ENCODE peak calls at places on chromosome 9, in eight cellular contexts. One of them, this sample, is unnamed.

GRCh38 chr9:37549527-37549926 is 26.7 kb downstream of the FBXO10 start:
- DNase-seq in GM20000: no peak
- DNase-seq in left lung: no peak
- DNase-seq in neural progenitor cell: no peak
- DNase-seq in neural crest cell: no peak
- DNase-seq in IMR-90: peak; percentile 40
- DNase-seq in body of pancreas: no peak
- DNase-seq in tibial nerve: no peak
- DNase-seq in this sample: no peak

GRCh38 chr9:79570449-79571308 is 1.1 kb upstream of the TLE4 start:
- DNase-seq in GM20000: peak; percentile 38
- DNase-seq in left lung: peak; percentile 61
- DNase-seq in neural progenitor cell: peak; percentile 97
- DNase-seq in neural crest cell: peak; percentile 56
- DNase-seq in IMR-90: peak; percentile 63
- DNase-seq in body of pancreas: no peak
- DNase-seq in tibial nerve: peak; percentile 35
- DNase-seq in this sample: peak; percentile 89

GRCh38 chr9:126663661-126664072 is 49.9 kb downstream of the LMX1B start:
- DNase-seq in GM20000: no peak
- DNase-seq in left lung: no peak
- DNase-seq in neural progenitor cell: no peak
- DNase-seq in neural crest cell: no peak
- DNase-seq in IMR-90: no peak
- DNase-seq in body of pancreas: peak; percentile 30
- DNase-seq in tibial nerve: no peak
- DNase-seq in this sample: no peak

GRCh38 chr9:91991621-91992435 is 41.8 kb upstream of the ROR2 start:
- DNase-seq in GM20000: no peak
- DNase-seq in left lung: no peak
- DNase-seq in neural progenitor cell: no peak
- DNase-seq in neural crest cell: no peak
- DNase-seq in IMR-90: no peak
- DNase-seq in body of pancreas: no peak
- DNase-seq in tibial nerve: no peak
- DNase-seq in this sample: no peak

GRCh38 chr9:132722564-132723065 is 52.4 kb downstream of the GTF3C4 start:
- DNase-seq in GM20000: no peak
- DNase-seq in left lung: no peak
- DNase-seq in neural progenitor cell: no peak
- DNase-seq in neural crest cell: no peak
- DNase-seq in IMR-90: no peak
- DNase-seq in body of pancreas: no peak
- DNase-seq in tibial nerve: no peak
- DNase-seq in this sample: no peak

GRCh38 chr9:80932181-80932580 is 757.2 kb downstream of the TLE1 start:
- DNase-seq in GM20000: no peak
- DNase-seq in left lung: no peak
- DNase-seq in neural progenitor cell: no peak
- DNase-seq in neural crest cell: no peak
- DNase-seq in IMR-90: peak; percentile 9
- DNase-seq in body of pancreas: no peak
- DNase-seq in tibial nerve: no peak
- DNase-seq in this sample: no peak

GRCh38 chr9:72995131-72996024 is 42.5 kb upstream of the ALDH1A1 start:
- DNase-seq in GM20000: no peak
- DNase-seq in left lung: no peak
- DNase-seq in neural progenitor cell: no peak
- DNase-seq in neural crest cell: no peak
- DNase-seq in IMR-90: no peak
- DNase-seq in body of pancreas: no peak
- DNase-seq in tibial nerve: no peak
- DNase-seq in this sample: no peak

GRCh38 chr9:137051145-137051724 is 2.6 kb downstream of the ENTPD2 start:
- DNase-seq in GM20000: no peak
- DNase-seq in left lung: no peak
- DNase-seq in neural progenitor cell: no peak
- DNase-seq in neural crest cell: no peak
- DNase-seq in IMR-90: no peak
- DNase-seq in body of pancreas: no peak
- DNase-seq in tibial nerve: no peak
- DNase-seq in this sample: no peak

GRCh38 chr9:136022731-136023400 is 61.7 kb upstream of the UBAC1 start:
- DNase-seq in GM20000: no peak
- DNase-seq in left lung: peak; percentile 29
- DNase-seq in neural progenitor cell: no peak
- DNase-seq in neural crest cell: no peak
- DNase-seq in IMR-90: no peak
- DNase-seq in body of pancreas: no peak
- DNase-seq in tibial nerve: no peak
- DNase-seq in this sample: no peak

GRCh38 chr9:17462869-17463464 is 115.9 kb upstream of the SH3GL2 start:
- DNase-seq in GM20000: peak; percentile 13
- DNase-seq in left lung: no peak
- DNase-seq in neural progenitor cell: peak; percentile 68
- DNase-seq in neural crest cell: peak; percentile 25
- DNase-seq in IMR-90: peak; percentile 78
- DNase-seq in body of pancreas: peak; percentile 48
- DNase-seq in tibial nerve: peak; percentile 69
- DNase-seq in this sample: no peak

GRCh38 chr9:130292104-130292503 is 26.5 kb downstream of the HMCN2 start:
- DNase-seq in GM20000: no peak
- DNase-seq in left lung: no peak
- DNase-seq in neural progenitor cell: no peak
- DNase-seq in neural crest cell: no peak
- DNase-seq in IMR-90: no peak
- DNase-seq in body of pancreas: peak; percentile 20
- DNase-seq in tibial nerve: peak; percentile 50
- DNase-seq in this sample: no peak

GRCh38 chr9:96418920-96419690 is 935 bp upstream of the ZNF367 start:
- DNase-seq in GM20000: peak; percentile 77
- DNase-seq in left lung: peak; percentile 74
- DNase-seq in neural progenitor cell: peak; percentile 85
- DNase-seq in neural crest cell: peak; percentile 57
- DNase-seq in IMR-90: peak; percentile 13
- DNase-seq in body of pancreas: peak; percentile 62
- DNase-seq in tibial nerve: peak; percentile 46
- DNase-seq in this sample: peak; percentile 93

GRCh38 chr9:2800385-2801179 is 43.3 kb downstream of the PUM3 start:
- DNase-seq in GM20000: no peak
- DNase-seq in left lung: no peak
- DNase-seq in neural progenitor cell: peak; percentile 57
- DNase-seq in neural crest cell: no peak
- DNase-seq in IMR-90: peak; percentile 36
- DNase-seq in body of pancreas: peak; percentile 43
- DNase-seq in tibial nerve: no peak
- DNase-seq in this sample: no peak
- TF ChIP-seq CTCF in GM20000: no peak
- TF ChIP-seq CTCF in left lung: no peak
- TF ChIP-seq CTCF in neural progenitor cell: peak; percentile 60
- TF ChIP-seq CTCF in neural crest cell: peak; percentile 50
- TF ChIP-seq CTCF in IMR-90: peak; percentile 48
- TF ChIP-seq CTCF in body of pancreas: peak; percentile 52
- TF ChIP-seq CTCF in tibial nerve: no peak
- TF ChIP-seq CTCF in this sample: peak; percentile 53

GRCh38 chr9:68500457-68501158 is 40.1 kb downstream of the TMEM252 start:
- DNase-seq in GM20000: no peak
- DNase-seq in left lung: no peak
- DNase-seq in neural progenitor cell: no peak
- DNase-seq in neural crest cell: no peak
- DNase-seq in IMR-90: peak; percentile 70
- DNase-seq in body of pancreas: no peak
- DNase-seq in tibial nerve: no peak
- DNase-seq in this sample: no peak
- TF ChIP-seq CTCF in GM20000: no peak
- TF ChIP-seq CTCF in left lung: no peak
- TF ChIP-seq CTCF in neural progenitor cell: no peak
- TF ChIP-seq CTCF in neural crest cell: no peak
- TF ChIP-seq CTCF in IMR-90: no peak
- TF ChIP-seq CTCF in body of pancreas: no peak
- TF ChIP-seq CTCF in tibial nerve: no peak
- TF ChIP-seq CTCF in this sample: no peak

GRCh38 chr9:134381262-134381661 is 55.0 kb downstream of the RXRA start:
- DNase-seq in GM20000: no peak
- DNase-seq in left lung: no peak
- DNase-seq in neural progenitor cell: no peak
- DNase-seq in neural crest cell: no peak
- DNase-seq in IMR-90: no peak
- DNase-seq in body of pancreas: no peak
- DNase-seq in tibial nerve: no peak
- DNase-seq in this sample: no peak

GRCh38 chr9:134382733-134383132 is 56.5 kb downstream of the RXRA start:
- DNase-seq in GM20000: no peak
- DNase-seq in left lung: no peak
- DNase-seq in neural progenitor cell: no peak
- DNase-seq in neural crest cell: no peak
- DNase-seq in IMR-90: no peak
- DNase-seq in body of pancreas: no peak
- DNase-seq in tibial nerve: no peak
- DNase-seq in this sample: no peak

GRCh38 chr9:134383148-134383547 is 56.9 kb downstream of the RXRA start:
- DNase-seq in GM20000: no peak
- DNase-seq in left lung: no peak
- DNase-seq in neural progenitor cell: no peak
- DNase-seq in neural crest cell: no peak
- DNase-seq in IMR-90: no peak
- DNase-seq in body of pancreas: no peak
- DNase-seq in tibial nerve: no peak
- DNase-seq in this sample: no peak

GRCh38 chr9:134379774-134380431 is 53.6 kb downstream of the RXRA start:
- DNase-seq in GM20000: no peak
- DNase-seq in left lung: no peak
- DNase-seq in neural progenitor cell: no peak
- DNase-seq in neural crest cell: no peak
- DNase-seq in IMR-90: no peak
- DNase-seq in body of pancreas: peak; percentile 31
- DNase-seq in tibial nerve: no peak
- DNase-seq in this sample: no peak

GRCh38 chr9:134381671-134382505 is 55.6 kb downstream of the RXRA start:
- DNase-seq in GM20000: peak; percentile 78
- DNase-seq in left lung: no peak
- DNase-seq in neural progenitor cell: no peak
- DNase-seq in neural crest cell: no peak
- DNase-seq in IMR-90: no peak
- DNase-seq in body of pancreas: peak; percentile 47
- DNase-seq in tibial nerve: no peak
- DNase-seq in this sample: no peak
- TF ChIP-seq CTCF in GM20000: peak; percentile 36
- TF ChIP-seq CTCF in left lung: no peak
- TF ChIP-seq CTCF in neural progenitor cell: peak; percentile 25
- TF ChIP-seq CTCF in neural crest cell: peak; percentile 45
- TF ChIP-seq CTCF in IMR-90: peak; percentile 15
- TF ChIP-seq CTCF in body of pancreas: peak; percentile 9
- TF ChIP-seq CTCF in tibial nerve: no peak
- TF ChIP-seq CTCF in this sample: peak; percentile 37

DNA sequence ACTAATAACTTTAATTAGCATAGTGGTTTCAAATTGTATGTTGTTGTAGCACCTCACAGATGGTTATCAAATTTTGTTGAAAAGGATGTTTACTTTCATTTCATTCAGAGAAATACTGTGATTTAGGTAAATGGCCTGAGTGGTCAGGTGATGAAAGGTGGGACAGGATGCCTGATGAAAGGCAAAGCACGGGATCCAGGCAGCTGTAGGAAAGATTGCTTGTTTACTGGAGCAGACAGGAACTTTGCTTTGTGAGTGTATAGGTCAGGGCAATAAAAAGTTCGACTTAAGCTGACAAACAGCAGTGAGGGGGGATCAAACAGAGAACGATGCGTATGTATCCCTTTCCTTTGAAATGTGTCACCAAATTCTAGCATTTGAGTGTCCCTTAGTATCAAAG is 19.0 kb downstream of the KIAA1958 start:
- DNase-seq in GM20000: no peak
- DNase-seq in left lung: no peak
- DNase-seq in neural progenitor cell: no peak
- DNase-seq in neural crest cell: no peak
- DNase-seq in IMR-90: no peak
- DNase-seq in body of pancreas: no peak
- DNase-seq in tibial nerve: no peak
- DNase-seq in this sample: no peak
- TF ChIP-seq CTCF in GM20000: no peak
- TF ChIP-seq CTCF in left lung: no peak
- TF ChIP-seq CTCF in neural progenitor cell: no peak
- TF ChIP-seq CTCF in neural crest cell: no peak
- TF ChIP-seq CTCF in IMR-90: no peak
- TF ChIP-seq CTCF in body of pancreas: no peak
- TF ChIP-seq CTCF in tibial nerve: no peak
- TF ChIP-seq CTCF in this sample: no peak

DNA sequence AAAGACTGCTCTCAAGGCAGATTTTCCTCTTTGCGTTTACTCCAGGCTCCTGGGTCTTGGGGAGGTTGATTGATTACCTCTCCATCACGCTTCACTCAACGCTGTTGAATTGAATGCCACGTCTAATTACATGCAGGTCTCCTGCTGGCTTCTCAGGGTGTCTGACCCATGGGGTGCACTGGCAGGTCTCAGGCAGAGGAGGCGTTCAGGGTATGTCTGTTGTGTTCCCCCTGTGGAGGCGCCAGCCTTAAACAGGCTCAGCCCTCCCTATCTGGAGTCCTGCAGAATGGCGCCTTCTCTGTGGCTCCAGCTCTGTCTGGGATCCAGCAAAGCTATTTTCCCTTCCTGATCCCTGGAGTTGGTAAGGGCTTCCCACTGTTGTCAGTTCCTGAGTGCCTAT is 149.9 kb downstream of the NTRK2 start:
- DNase-seq in GM20000: no peak
- DNase-seq in left lung: no peak
- DNase-seq in neural progenitor cell: peak; percentile 72
- DNase-seq in neural crest cell: no peak
- DNase-seq in IMR-90: no peak
- DNase-seq in body of pancreas: no peak
- DNase-seq in tibial nerve: no peak
- DNase-seq in this sample: no peak
- TF ChIP-seq CTCF in GM20000: no peak
- TF ChIP-seq CTCF in left lung: no peak
- TF ChIP-seq CTCF in neural progenitor cell: peak; percentile 28
- TF ChIP-seq CTCF in neural crest cell: no peak
- TF ChIP-seq CTCF in IMR-90: no peak
- TF ChIP-seq CTCF in body of pancreas: no peak
- TF ChIP-seq CTCF in tibial nerve: no peak
- TF ChIP-seq CTCF in this sample: no peak

This sample was measured in chondrocyte.